ENCODE peak calls at places on chromosome 22, in seven cellular contexts. One of them, this sample, is unnamed.

GRCh38 chr22:48197189-48197690 is 1434.8 kb downstream of the TBC1D22A start:
- DNase-seq in dorsolateral prefrontal cortex: no peak
- DNase-seq in stimulated activated CD4-positive, alpha-beta T cell treated with anti-CD3 and anti-CD28 coated beads, Interleukin-2, amount 100 ng/mL, for 48 hours: no peak
- DNase-seq in stimulated activated CD8-positive, alpha-beta memory T cell treated with anti-CD3 and anti-CD28 coated beads, Interleukin-7, amount 100 ng/mL, for 24 hours: no peak
- DNase-seq in HFFc6: no peak
- DNase-seq in myocyte: no peak
- DNase-seq in mesendoderm: no peak
- DNase-seq in this sample: no peak

GRCh38 chr22:37552560-37553163 is 7.6 kb upstream of the CDC42EP1 start:
- DNase-seq in mesendoderm: peak
- DNase-seq in myocyte: peak
- DNase-seq in stimulated activated CD8-positive, alpha-beta memory T cell treated with anti-CD3 and anti-CD28 coated beads, Interleukin-7, amount 100 ng/mL, for 24 hours: no peak
- DNase-seq in stimulated activated CD4-positive, alpha-beta T cell treated with anti-CD3 and anti-CD28 coated beads, Interleukin-2, amount 100 ng/mL, for 48 hours: no peak
- DNase-seq in HFFc6: peak
- DNase-seq in dorsolateral prefrontal cortex: no peak
- DNase-seq in this sample: no peak

GRCh38 chr22:44580176-44580575 is 82.1 kb upstream of the RTL6 start:
- DNase-seq in stimulated activated CD8-positive, alpha-beta memory T cell treated with anti-CD3 and anti-CD28 coated beads, Interleukin-7, amount 100 ng/mL, for 24 hours: no peak
- DNase-seq in mesendoderm: no peak
- DNase-seq in HFFc6: no peak
- DNase-seq in stimulated activated CD4-positive, alpha-beta T cell treated with anti-CD3 and anti-CD28 coated beads, Interleukin-2, amount 100 ng/mL, for 48 hours: no peak
- DNase-seq in dorsolateral prefrontal cortex: no peak
- DNase-seq in myocyte: no peak
- DNase-seq in this sample: peak

GRCh38 chr22:38930512-38930911 is 26.9 kb upstream of the APOBEC3A start:
- DNase-seq in stimulated activated CD8-positive, alpha-beta memory T cell treated with anti-CD3 and anti-CD28 coated beads, Interleukin-7, amount 100 ng/mL, for 24 hours: no peak
- DNase-seq in dorsolateral prefrontal cortex: no peak
- DNase-seq in HFFc6: no peak
- DNase-seq in myocyte: no peak
- DNase-seq in mesendoderm: no peak
- DNase-seq in stimulated activated CD4-positive, alpha-beta T cell treated with anti-CD3 and anti-CD28 coated beads, Interleukin-2, amount 100 ng/mL, for 48 hours: no peak
- DNase-seq in this sample: no peak

GRCh38 chr22:24325105-24325757 is 54.6 kb downstream of the SPECC1L start:
- DNase-seq in HFFc6: peak
- DNase-seq in myocyte: peak
- DNase-seq in stimulated activated CD8-positive, alpha-beta memory T cell treated with anti-CD3 and anti-CD28 coated beads, Interleukin-7, amount 100 ng/mL, for 24 hours: no peak
- DNase-seq in dorsolateral prefrontal cortex: no peak
- DNase-seq in mesendoderm: peak
- DNase-seq in stimulated activated CD4-positive, alpha-beta T cell treated with anti-CD3 and anti-CD28 coated beads, Interleukin-2, amount 100 ng/mL, for 48 hours: no peak
- DNase-seq in this sample: no peak

GRCh38 chr22:24096401-24097115 is 84.7 kb upstream of the SUSD2 start:
- DNase-seq in mesendoderm: no peak
- DNase-seq in stimulated activated CD8-positive, alpha-beta memory T cell treated with anti-CD3 and anti-CD28 coated beads, Interleukin-7, amount 100 ng/mL, for 24 hours: no peak
- DNase-seq in HFFc6: no peak
- DNase-seq in stimulated activated CD4-positive, alpha-beta T cell treated with anti-CD3 and anti-CD28 coated beads, Interleukin-2, amount 100 ng/mL, for 48 hours: no peak
- DNase-seq in dorsolateral prefrontal cortex: no peak
- DNase-seq in myocyte: no peak
- DNase-seq in this sample: no peak

GRCh38 chr22:44328326-44328725 is 15.6 kb upstream of the SHISAL1 start:
- DNase-seq in myocyte: no peak
- DNase-seq in mesendoderm: no peak
- DNase-seq in dorsolateral prefrontal cortex: no peak
- DNase-seq in stimulated activated CD8-positive, alpha-beta memory T cell treated with anti-CD3 and anti-CD28 coated beads, Interleukin-7, amount 100 ng/mL, for 24 hours: no peak
- DNase-seq in stimulated activated CD4-positive, alpha-beta T cell treated with anti-CD3 and anti-CD28 coated beads, Interleukin-2, amount 100 ng/mL, for 48 hours: no peak
- DNase-seq in HFFc6: no peak
- DNase-seq in this sample: no peak

GRCh38 chr22:26887456-26887855 is 230.1 kb downstream of the MIAT start:
- DNase-seq in stimulated activated CD4-positive, alpha-beta T cell treated with anti-CD3 and anti-CD28 coated beads, Interleukin-2, amount 100 ng/mL, for 48 hours: no peak
- DNase-seq in mesendoderm: peak
- DNase-seq in stimulated activated CD8-positive, alpha-beta memory T cell treated with anti-CD3 and anti-CD28 coated beads, Interleukin-7, amount 100 ng/mL, for 24 hours: no peak
- DNase-seq in dorsolateral prefrontal cortex: no peak
- DNase-seq in myocyte: peak
- DNase-seq in HFFc6: peak
- DNase-seq in this sample: no peak

GRCh38 chr22:46050451-46050845 is 73.5 kb upstream of the WNT7B start:
- DNase-seq in HFFc6: no peak
- DNase-seq in stimulated activated CD8-positive, alpha-beta memory T cell treated with anti-CD3 and anti-CD28 coated beads, Interleukin-7, amount 100 ng/mL, for 24 hours: no peak
- DNase-seq in stimulated activated CD4-positive, alpha-beta T cell treated with anti-CD3 and anti-CD28 coated beads, Interleukin-2, amount 100 ng/mL, for 48 hours: no peak
- DNase-seq in mesendoderm: no peak
- DNase-seq in dorsolateral prefrontal cortex: no peak
- DNase-seq in myocyte: no peak
- DNase-seq in this sample: no peak

GRCh38 chr22:23152238-23153114 is 7.2 kb downstream of the RAB36 start:
- DNase-seq in stimulated activated CD4-positive, alpha-beta T cell treated with anti-CD3 and anti-CD28 coated beads, Interleukin-2, amount 100 ng/mL, for 48 hours: no peak
- DNase-seq in mesendoderm: no peak
- DNase-seq in stimulated activated CD8-positive, alpha-beta memory T cell treated with anti-CD3 and anti-CD28 coated beads, Interleukin-7, amount 100 ng/mL, for 24 hours: no peak
- DNase-seq in myocyte: no peak
- DNase-seq in dorsolateral prefrontal cortex: no peak
- DNase-seq in HFFc6: no peak
- DNase-seq in this sample: no peak

GRCh38 chr22:49770454-49771265 is 57.0 kb downstream of the BRD1 start:
- DNase-seq in HFFc6: no peak
- DNase-seq in stimulated activated CD4-positive, alpha-beta T cell treated with anti-CD3 and anti-CD28 coated beads, Interleukin-2, amount 100 ng/mL, for 48 hours: no peak
- DNase-seq in myocyte: no peak
- DNase-seq in mesendoderm: no peak
- DNase-seq in dorsolateral prefrontal cortex: no peak
- DNase-seq in stimulated activated CD8-positive, alpha-beta memory T cell treated with anti-CD3 and anti-CD28 coated beads, Interleukin-7, amount 100 ng/mL, for 24 hours: no peak
- DNase-seq in this sample: no peak

GRCh38 chr22:22877523-22878210 is 9.9 kb upstream of the IGLL5 start:
- DNase-seq in HFFc6: peak
- DNase-seq in mesendoderm: peak
- DNase-seq in stimulated activated CD8-positive, alpha-beta memory T cell treated with anti-CD3 and anti-CD28 coated beads, Interleukin-7, amount 100 ng/mL, for 24 hours: peak
- DNase-seq in dorsolateral prefrontal cortex: no peak
- DNase-seq in stimulated activated CD4-positive, alpha-beta T cell treated with anti-CD3 and anti-CD28 coated beads, Interleukin-2, amount 100 ng/mL, for 48 hours: peak
- DNase-seq in myocyte: peak
- DNase-seq in this sample: no peak

GRCh38 chr22:37989146-37990045 is 5.0 kb upstream of the SOX10 start:
- DNase-seq in myocyte: no peak
- DNase-seq in mesendoderm: no peak
- DNase-seq in dorsolateral prefrontal cortex: no peak
- DNase-seq in HFFc6: no peak
- DNase-seq in stimulated activated CD4-positive, alpha-beta T cell treated with anti-CD3 and anti-CD28 coated beads, Interleukin-2, amount 100 ng/mL, for 48 hours: no peak
- DNase-seq in stimulated activated CD8-positive, alpha-beta memory T cell treated with anti-CD3 and anti-CD28 coated beads, Interleukin-7, amount 100 ng/mL, for 24 hours: no peak
- DNase-seq in this sample: no peak

GRCh38 chr22:46075764-46076531 is 74.4 kb upstream of the PPARA start:
- DNase-seq in stimulated activated CD4-positive, alpha-beta T cell treated with anti-CD3 and anti-CD28 coated beads, Interleukin-2, amount 100 ng/mL, for 48 hours: no peak
- DNase-seq in myocyte: peak
- DNase-seq in stimulated activated CD8-positive, alpha-beta memory T cell treated with anti-CD3 and anti-CD28 coated beads, Interleukin-7, amount 100 ng/mL, for 24 hours: no peak
- DNase-seq in dorsolateral prefrontal cortex: no peak
- DNase-seq in mesendoderm: no peak
- DNase-seq in HFFc6: no peak
- DNase-seq in this sample: no peak

GRCh38 chr22:30044369-30044768 is 35.9 kb upstream of the HORMAD2 start:
- DNase-seq in dorsolateral prefrontal cortex: no peak
- DNase-seq in stimulated activated CD8-positive, alpha-beta memory T cell treated with anti-CD3 and anti-CD28 coated beads, Interleukin-7, amount 100 ng/mL, for 24 hours: no peak
- DNase-seq in HFFc6: peak
- DNase-seq in stimulated activated CD4-positive, alpha-beta T cell treated with anti-CD3 and anti-CD28 coated beads, Interleukin-2, amount 100 ng/mL, for 48 hours: no peak
- DNase-seq in myocyte: peak
- DNase-seq in mesendoderm: no peak
- DNase-seq in this sample: no peak

GRCh38 chr22:50548046-50548912 is 2.6 kb downstream of the KLHDC7B start:
- DNase-seq in myocyte: no peak
- DNase-seq in HFFc6: no peak
- DNase-seq in stimulated activated CD8-positive, alpha-beta memory T cell treated with anti-CD3 and anti-CD28 coated beads, Interleukin-7, amount 100 ng/mL, for 24 hours: no peak
- DNase-seq in mesendoderm: no peak
- DNase-seq in dorsolateral prefrontal cortex: no peak
- DNase-seq in stimulated activated CD4-positive, alpha-beta T cell treated with anti-CD3 and anti-CD28 coated beads, Interleukin-2, amount 100 ng/mL, for 48 hours: no peak
- DNase-seq in this sample: no peak

GRCh38 chr22:45497746-45498145 is 4.9 kb upstream of the FBLN1 start:
- DNase-seq in myocyte: no peak
- DNase-seq in mesendoderm: no peak
- DNase-seq in stimulated activated CD4-positive, alpha-beta T cell treated with anti-CD3 and anti-CD28 coated beads, Interleukin-2, amount 100 ng/mL, for 48 hours: no peak
- DNase-seq in HFFc6: no peak
- DNase-seq in stimulated activated CD8-positive, alpha-beta memory T cell treated with anti-CD3 and anti-CD28 coated beads, Interleukin-7, amount 100 ng/mL, for 24 hours: no peak
- DNase-seq in dorsolateral prefrontal cortex: no peak
- DNase-seq in this sample: no peak

GRCh38 chr22:46058591-46059519 is 81.9 kb upstream of the WNT7B start:
- DNase-seq in mesendoderm: no peak
- DNase-seq in myocyte: peak
- DNase-seq in HFFc6: no peak
- DNase-seq in dorsolateral prefrontal cortex: peak
- DNase-seq in stimulated activated CD8-positive, alpha-beta memory T cell treated with anti-CD3 and anti-CD28 coated beads, Interleukin-7, amount 100 ng/mL, for 24 hours: no peak
- DNase-seq in stimulated activated CD4-positive, alpha-beta T cell treated with anti-CD3 and anti-CD28 coated beads, Interleukin-2, amount 100 ng/mL, for 48 hours: no peak
- DNase-seq in this sample: peak

GRCh38 chr22:25057013-25057881 is 104.7 kb downstream of the KIAA1671 start:
- DNase-seq in myocyte: peak
- DNase-seq in stimulated activated CD8-positive, alpha-beta memory T cell treated with anti-CD3 and anti-CD28 coated beads, Interleukin-7, amount 100 ng/mL, for 24 hours: peak
- DNase-seq in HFFc6: no peak
- DNase-seq in stimulated activated CD4-positive, alpha-beta T cell treated with anti-CD3 and anti-CD28 coated beads, Interleukin-2, amount 100 ng/mL, for 48 hours: peak
- DNase-seq in dorsolateral prefrontal cortex: peak
- DNase-seq in mesendoderm: peak
- DNase-seq in this sample: peak

GRCh38 chr22:25453058-25453457 is 111.4 kb upstream of the GRK3 start:
- DNase-seq in mesendoderm: no peak
- DNase-seq in HFFc6: no peak
- DNase-seq in dorsolateral prefrontal cortex: no peak
- DNase-seq in myocyte: no peak
- DNase-seq in stimulated activated CD4-positive, alpha-beta T cell treated with anti-CD3 and anti-CD28 coated beads, Interleukin-2, amount 100 ng/mL, for 48 hours: no peak
- DNase-seq in stimulated activated CD8-positive, alpha-beta memory T cell treated with anti-CD3 and anti-CD28 coated beads, Interleukin-7, amount 100 ng/mL, for 24 hours: no peak
- DNase-seq in this sample: no peak

GRCh38 chr22:44129614-44129976 is 51.1 kb upstream of the PARVG start:
- DNase-seq in myocyte: peak
- DNase-seq in stimulated activated CD4-positive, alpha-beta T cell treated with anti-CD3 and anti-CD28 coated beads, Interleukin-2, amount 100 ng/mL, for 48 hours: no peak
- DNase-seq in dorsolateral prefrontal cortex: peak
- DNase-seq in mesendoderm: peak
- DNase-seq in stimulated activated CD8-positive, alpha-beta memory T cell treated with anti-CD3 and anti-CD28 coated beads, Interleukin-7, amount 100 ng/mL, for 24 hours: no peak
- DNase-seq in HFFc6: no peak
- DNase-seq in this sample: no peak

GRCh38 chr22:21455334-21456089 is 11.7 kb upstream of the TMEM191C start:
- DNase-seq in stimulated activated CD8-positive, alpha-beta memory T cell treated with anti-CD3 and anti-CD28 coated beads, Interleukin-7, amount 100 ng/mL, for 24 hours: no peak
- DNase-seq in myocyte: no peak
- DNase-seq in HFFc6: no peak
- DNase-seq in mesendoderm: no peak
- DNase-seq in dorsolateral prefrontal cortex: no peak
- DNase-seq in stimulated activated CD4-positive, alpha-beta T cell treated with anti-CD3 and anti-CD28 coated beads, Interleukin-2, amount 100 ng/mL, for 48 hours: no peak
- DNase-seq in this sample: no peak

This sample was measured in omental fat pad.